ENCODE peak calls at places on chromosomes 7 and 10, in six cellular contexts. One of them, this sample, is unnamed.

GRCh38 chr10:43204943-43205671 is 61.8 kb downstream of the RASGEF1A start:
- DNase-seq in H7: peak
- DNase-seq in epithelial cell of proximal tubule: peak
- DNase-seq in thoracic aorta: no peak
- DNase-seq in colonic mucosa: peak
- DNase-seq in uterus: no peak
- DNase-seq in this sample: peak

GRCh38 chr7:139117599-139118233 is 8.2 kb upstream of the ZC3HAV1 start:
- DNase-seq in H7: no peak
- DNase-seq in epithelial cell of proximal tubule: no peak
- DNase-seq in thoracic aorta: no peak
- DNase-seq in colonic mucosa: no peak
- DNase-seq in uterus: no peak
- DNase-seq in this sample: no peak

GRCh38 chr10:118139321-118139720 is 92.6 kb upstream of the RAB11FIP2 start:
- DNase-seq in H7: no peak
- DNase-seq in epithelial cell of proximal tubule: no peak
- DNase-seq in thoracic aorta: no peak
- DNase-seq in colonic mucosa: no peak
- DNase-seq in uterus: no peak
- DNase-seq in this sample: no peak

GRCh38 chr7:1920266-1920681 is 250.2 kb downstream of the ELFN1 start:
- DNase-seq in H7: no peak
- DNase-seq in epithelial cell of proximal tubule: no peak
- DNase-seq in thoracic aorta: no peak
- DNase-seq in colonic mucosa: no peak
- DNase-seq in uterus: no peak
- DNase-seq in this sample: no peak

GRCh38 chr7:140018125-140019043 is 44.4 kb downstream of the PARP12 start:
- DNase-seq in H7: no peak
- DNase-seq in epithelial cell of proximal tubule: no peak
- DNase-seq in thoracic aorta: no peak
- DNase-seq in colonic mucosa: no peak
- DNase-seq in uterus: no peak
- DNase-seq in this sample: no peak

GRCh38 chr10:12214763-12215218 is 18.8 kb downstream of the CDC123 start:
- DNase-seq in H7: peak
- DNase-seq in epithelial cell of proximal tubule: no peak
- DNase-seq in thoracic aorta: no peak
- DNase-seq in colonic mucosa: peak
- DNase-seq in uterus: no peak
- DNase-seq in this sample: peak

GRCh38 chr10:96991313-96991841 is 159.3 kb downstream of the LCOR start:
- DNase-seq in H7: no peak
- DNase-seq in epithelial cell of proximal tubule: no peak
- DNase-seq in thoracic aorta: no peak
- DNase-seq in colonic mucosa: no peak
- DNase-seq in uterus: no peak
- DNase-seq in this sample: peak

GRCh38 chr7:134420509-134421125 is 38.3 kb downstream of the AKR1B1 start:
- DNase-seq in H7: peak
- DNase-seq in epithelial cell of proximal tubule: peak
- DNase-seq in thoracic aorta: no peak
- DNase-seq in colonic mucosa: peak
- DNase-seq in uterus: no peak
- DNase-seq in this sample: peak

GRCh38 chr7:101696-102376 is 90.5 kb upstream of the FAM20C start:
- DNase-seq in H7: no peak
- DNase-seq in epithelial cell of proximal tubule: peak
- DNase-seq in thoracic aorta: no peak
- DNase-seq in colonic mucosa: no peak
- DNase-seq in uterus: no peak
- DNase-seq in this sample: peak

GRCh38 chr7:133829336-133829897 is 297.7 kb upstream of the LRGUK start:
- DNase-seq in H7: no peak
- DNase-seq in epithelial cell of proximal tubule: peak
- DNase-seq in thoracic aorta: no peak
- DNase-seq in colonic mucosa: no peak
- DNase-seq in uterus: no peak
- DNase-seq in this sample: peak

GRCh38 chr7:100033526-100033925 is 16.0 kb upstream of the ZSCAN21 start:
- DNase-seq in H7: no peak
- DNase-seq in epithelial cell of proximal tubule: no peak
- DNase-seq in thoracic aorta: no peak
- DNase-seq in colonic mucosa: no peak
- DNase-seq in uterus: no peak
- DNase-seq in this sample: no peak

GRCh38 chr10:51000976-51001375 is 73.3 kb upstream of the PRKG1 start:
- DNase-seq in H7: no peak
- DNase-seq in epithelial cell of proximal tubule: no peak
- DNase-seq in thoracic aorta: no peak
- DNase-seq in colonic mucosa: no peak
- DNase-seq in uterus: no peak
- DNase-seq in this sample: no peak

GRCh38 chr7:16811555-16811954 is 6.8 kb upstream of the AGR2 start:
- DNase-seq in H7: no peak
- DNase-seq in epithelial cell of proximal tubule: peak
- DNase-seq in thoracic aorta: no peak
- DNase-seq in colonic mucosa: no peak
- DNase-seq in uterus: no peak
- DNase-seq in this sample: peak

GRCh38 chr7:150503581-150503980 is 11.1 kb upstream of the GIMAP7 start:
- DNase-seq in H7: no peak
- DNase-seq in epithelial cell of proximal tubule: no peak
- DNase-seq in thoracic aorta: no peak
- DNase-seq in colonic mucosa: no peak
- DNase-seq in uterus: no peak
- DNase-seq in this sample: no peak

DNA sequence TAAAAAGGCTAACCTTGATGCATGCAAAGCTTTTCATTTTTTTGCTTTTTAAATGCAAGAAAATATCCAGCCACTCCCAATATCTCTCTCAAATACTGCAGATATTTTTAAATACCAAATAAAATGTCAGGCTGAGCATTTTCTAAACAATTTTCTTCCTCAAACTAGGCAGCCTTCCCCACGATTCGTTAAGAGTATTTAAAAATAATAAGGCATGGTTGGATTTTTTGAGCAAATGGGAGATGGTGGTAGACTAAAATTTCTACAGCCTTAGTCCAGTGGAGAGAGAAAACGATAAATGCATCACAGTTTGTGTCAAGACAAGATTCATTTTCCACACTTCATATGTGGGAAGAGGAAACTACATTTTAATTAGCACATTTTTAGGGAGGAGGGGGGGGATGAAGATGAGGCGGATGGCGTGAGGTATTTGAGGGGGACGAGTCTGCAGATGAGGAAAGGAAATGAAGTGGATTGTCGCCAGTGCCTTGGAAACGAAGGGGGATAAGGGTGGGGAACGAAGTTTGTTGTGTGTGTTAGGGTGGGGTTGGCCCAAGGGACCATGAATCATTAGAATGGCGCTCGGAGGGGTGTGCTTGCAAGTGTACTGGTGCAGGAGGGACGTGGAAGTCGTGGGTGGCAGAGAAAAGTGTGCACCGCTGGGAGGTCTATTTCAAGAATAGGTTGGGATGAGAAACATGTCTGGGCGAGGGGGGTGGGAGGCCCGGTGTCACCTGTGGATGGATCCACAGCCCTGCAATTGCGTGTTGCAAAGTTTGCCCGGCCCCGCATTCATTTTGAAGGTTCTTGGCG is 1.2 kb upstream of the ADD3 start:
- DNase-seq in H7: peak
- DNase-seq in epithelial cell of proximal tubule: no peak
- DNase-seq in thoracic aorta: peak
- DNase-seq in colonic mucosa: peak
- DNase-seq in uterus: peak
- DNase-seq in this sample: peak
- H3K4me3 ChIP-seq in H7: peak
- H3K4me3 ChIP-seq in epithelial cell of proximal tubule: peak
- H3K4me3 ChIP-seq in thoracic aorta: peak
- H3K4me3 ChIP-seq in colonic mucosa: peak
- H3K4me3 ChIP-seq in uterus: peak
- H3K4me3 ChIP-seq in this sample: peak

GRCh38 chr7:81488210-81488609 is 281.6 kb downstream of the HGF start:
- DNase-seq in H7: no peak
- DNase-seq in epithelial cell of proximal tubule: no peak
- DNase-seq in thoracic aorta: no peak
- DNase-seq in colonic mucosa: no peak
- DNase-seq in uterus: no peak
- DNase-seq in this sample: no peak

GRCh38 chr7:81484266-81484665 is 285.6 kb downstream of the HGF start:
- DNase-seq in H7: peak
- DNase-seq in epithelial cell of proximal tubule: no peak
- DNase-seq in thoracic aorta: no peak
- DNase-seq in colonic mucosa: no peak
- DNase-seq in uterus: peak
- DNase-seq in this sample: peak

GRCh38 chr7:81478664-81479063 is 291.2 kb downstream of the HGF start:
- DNase-seq in H7: no peak
- DNase-seq in epithelial cell of proximal tubule: no peak
- DNase-seq in thoracic aorta: no peak
- DNase-seq in colonic mucosa: peak
- DNase-seq in uterus: no peak
- DNase-seq in this sample: no peak

GRCh38 chr7:81487512-81487911 is 282.3 kb downstream of the HGF start:
- DNase-seq in H7: no peak
- DNase-seq in epithelial cell of proximal tubule: no peak
- DNase-seq in thoracic aorta: no peak
- DNase-seq in colonic mucosa: no peak
- DNase-seq in uterus: no peak
- DNase-seq in this sample: no peak

DNA sequence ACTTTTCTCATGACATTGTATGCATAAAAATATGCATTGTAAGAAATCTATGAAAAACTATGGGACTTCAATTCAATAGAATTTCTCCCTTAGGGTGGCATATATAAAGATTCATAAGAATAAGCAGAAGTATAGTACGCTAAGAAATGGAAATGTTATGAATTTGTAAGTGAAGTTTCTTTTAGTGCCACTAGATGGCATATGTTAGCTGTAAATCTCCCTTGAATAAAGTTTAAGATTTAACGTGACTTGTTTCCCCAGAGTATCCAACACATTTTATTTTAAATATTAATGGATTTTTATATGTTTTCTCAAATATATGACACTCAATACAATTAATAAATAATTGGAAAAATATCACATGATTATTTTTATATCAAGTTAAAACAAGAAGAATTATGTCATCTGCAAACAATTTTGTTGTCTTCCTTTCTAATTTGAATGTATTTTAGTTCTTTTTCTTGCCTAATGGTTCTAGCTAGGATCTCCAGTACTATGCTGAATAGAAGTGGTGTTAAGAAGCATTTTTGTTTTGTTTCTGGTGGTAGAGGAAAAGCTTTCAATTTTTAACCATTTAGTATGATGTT is 287.2 kb downstream of the HGF start:
- DNase-seq in H7: no peak
- DNase-seq in epithelial cell of proximal tubule: no peak
- DNase-seq in thoracic aorta: no peak
- DNase-seq in colonic mucosa: no peak
- DNase-seq in uterus: no peak
- DNase-seq in this sample: peak
- H3K4me3 ChIP-seq in H7: no peak
- H3K4me3 ChIP-seq in epithelial cell of proximal tubule: no peak
- H3K4me3 ChIP-seq in thoracic aorta: no peak
- H3K4me3 ChIP-seq in colonic mucosa: no peak
- H3K4me3 ChIP-seq in uterus: no peak
- H3K4me3 ChIP-seq in this sample: no peak

GRCh38 chr10:126907423-126907970 is 2.3 kb downstream of the DOCK1 start:
- DNase-seq in H7: peak
- DNase-seq in epithelial cell of proximal tubule: no peak
- DNase-seq in thoracic aorta: no peak
- DNase-seq in colonic mucosa: no peak
- DNase-seq in uterus: no peak
- DNase-seq in this sample: no peak

GRCh38 chr10:126904807-126905686 is at the start of gene DOCK1:
- DNase-seq in H7: peak
- DNase-seq in epithelial cell of proximal tubule: no peak
- DNase-seq in thoracic aorta: no peak
- DNase-seq in colonic mucosa: peak
- DNase-seq in uterus: peak
- DNase-seq in this sample: peak

GRCh38 chr10:126908225-126908624 is 3.0 kb downstream of the DOCK1 start:
- DNase-seq in H7: no peak
- DNase-seq in epithelial cell of proximal tubule: no peak
- DNase-seq in thoracic aorta: no peak
- DNase-seq in colonic mucosa: no peak
- DNase-seq in uterus: no peak
- DNase-seq in this sample: no peak

GRCh38 chr10:126905776-126906703 is 812 bp downstream of the DOCK1 start:
- DNase-seq in H7: peak
- DNase-seq in epithelial cell of proximal tubule: no peak
- DNase-seq in thoracic aorta: no peak
- DNase-seq in colonic mucosa: peak
- DNase-seq in uterus: peak
- DNase-seq in this sample: peak

DNA sequence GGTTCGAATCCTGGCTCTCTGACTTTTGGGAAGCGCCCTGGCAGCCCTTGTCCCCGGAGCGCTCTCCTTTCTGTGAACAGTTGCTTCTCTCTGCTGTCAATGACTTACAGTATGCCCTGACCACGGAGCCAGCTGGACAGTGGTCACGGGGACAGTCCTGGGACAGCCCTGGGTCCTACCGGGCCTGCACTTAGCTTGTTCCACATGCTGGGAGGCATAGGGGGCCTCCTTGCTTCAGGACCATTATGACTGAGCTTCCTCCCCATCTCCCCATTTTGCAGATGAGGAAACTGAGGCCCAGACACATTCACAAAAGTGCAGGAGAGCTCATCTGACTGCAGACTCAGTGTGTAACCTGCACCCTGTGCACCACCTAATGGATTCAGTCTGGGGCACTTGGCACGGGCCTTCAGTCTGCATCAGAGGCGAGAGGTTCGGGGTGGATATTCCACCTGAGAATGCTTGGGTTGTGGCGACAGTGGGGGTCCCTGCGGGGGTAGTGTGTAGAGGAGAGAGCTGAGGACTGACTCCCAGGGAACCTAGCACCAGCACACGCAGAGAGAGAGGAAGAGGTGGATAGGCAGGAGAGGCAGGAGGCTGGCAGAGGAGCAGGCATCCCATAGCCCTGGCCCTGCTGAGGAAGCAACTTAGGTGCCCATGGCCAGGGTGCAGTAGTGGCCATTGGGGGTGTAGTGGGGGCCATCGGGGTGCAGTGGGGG is 1.6 kb downstream of the DOCK1 start:
- DNase-seq in H7: peak
- DNase-seq in epithelial cell of proximal tubule: no peak
- DNase-seq in thoracic aorta: no peak
- DNase-seq in colonic mucosa: no peak
- DNase-seq in uterus: no peak
- DNase-seq in this sample: no peak
- H3K4me3 ChIP-seq in H7: peak
- H3K4me3 ChIP-seq in epithelial cell of proximal tubule: peak
- H3K4me3 ChIP-seq in thoracic aorta: peak
- H3K4me3 ChIP-seq in colonic mucosa: peak
- H3K4me3 ChIP-seq in uterus: no peak
- H3K4me3 ChIP-seq in this sample: peak

DNA sequence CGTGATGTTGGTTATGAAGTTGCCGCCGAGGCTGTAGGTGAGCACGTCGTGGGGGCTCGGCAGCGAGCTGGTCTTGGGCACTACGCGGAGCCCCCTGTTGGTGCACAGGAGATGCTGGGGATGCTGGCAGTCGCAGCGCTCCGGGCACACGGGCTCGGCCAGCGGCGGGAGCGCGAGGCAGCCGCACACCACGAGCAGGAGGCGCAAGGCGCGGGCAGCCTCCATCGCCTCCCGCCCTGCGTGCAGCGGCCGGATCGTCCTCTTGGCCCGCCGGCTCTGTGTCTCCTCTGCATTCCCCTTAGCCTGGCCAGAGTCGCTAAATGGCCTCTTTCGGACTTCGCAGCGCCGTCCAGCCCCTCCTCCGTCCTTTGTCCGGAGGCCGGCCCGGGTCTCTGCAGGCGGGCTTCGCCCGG is 302 bp downstream of the TRIL start:
- DNase-seq in H7: peak
- DNase-seq in epithelial cell of proximal tubule: no peak
- DNase-seq in thoracic aorta: no peak
- DNase-seq in colonic mucosa: peak
- DNase-seq in uterus: peak
- DNase-seq in this sample: peak
- H3K4me3 ChIP-seq in H7: peak
- H3K4me3 ChIP-seq in epithelial cell of proximal tubule: peak
- H3K4me3 ChIP-seq in thoracic aorta: peak
- H3K4me3 ChIP-seq in colonic mucosa: peak
- H3K4me3 ChIP-seq in uterus: peak
- H3K4me3 ChIP-seq in this sample: peak